ENCODE peak calls at places on chromosomes 12 and 14, in six cellular contexts. One of them, this sample, is unnamed.

GRCh38 chr12:122057007-122057735 is 21.4 kb upstream of the MLXIP start:
- DNase-seq in CD4-positive, CD25-positive, alpha-beta regulatory T cell: no peak
- DNase-seq in effector memory CD8-positive, alpha-beta T cell: no peak
- DNase-seq in activated CD4-positive, CD25-positive, alpha-beta regulatory T cell: no peak
- DNase-seq in GM03348: no peak
- DNase-seq in A673: no peak
- DNase-seq in this sample: no peak

GRCh38 chr12:85920324-85920947 is 46.3 kb downstream of the NTS start:
- DNase-seq in activated CD4-positive, CD25-positive, alpha-beta regulatory T cell: no peak
- DNase-seq in CD4-positive, CD25-positive, alpha-beta regulatory T cell: no peak
- DNase-seq in GM03348: peak
- DNase-seq in effector memory CD8-positive, alpha-beta T cell: no peak
- DNase-seq in A673: peak
- DNase-seq in this sample: no peak

GRCh38 chr14:74951443-74952194 is 3.8 kb downstream of the PGF start:
- DNase-seq in CD4-positive, CD25-positive, alpha-beta regulatory T cell: no peak
- DNase-seq in effector memory CD8-positive, alpha-beta T cell: no peak
- DNase-seq in activated CD4-positive, CD25-positive, alpha-beta regulatory T cell: no peak
- DNase-seq in A673: no peak
- DNase-seq in GM03348: no peak
- DNase-seq in this sample: no peak

GRCh38 chr14:58746261-58746660 is 108.5 kb downstream of the DACT1 start:
- DNase-seq in A673: peak
- DNase-seq in activated CD4-positive, CD25-positive, alpha-beta regulatory T cell: no peak
- DNase-seq in effector memory CD8-positive, alpha-beta T cell: no peak
- DNase-seq in CD4-positive, CD25-positive, alpha-beta regulatory T cell: no peak
- DNase-seq in GM03348: no peak
- DNase-seq in this sample: no peak

GRCh38 chr14:81172353-81172752 is 48.4 kb downstream of the GTF2A1 start:
- DNase-seq in A673: peak
- DNase-seq in GM03348: no peak
- DNase-seq in CD4-positive, CD25-positive, alpha-beta regulatory T cell: no peak
- DNase-seq in activated CD4-positive, CD25-positive, alpha-beta regulatory T cell: no peak
- DNase-seq in effector memory CD8-positive, alpha-beta T cell: no peak
- DNase-seq in this sample: no peak

GRCh38 chr12:51547606-51548005 is 43.4 kb upstream of the SCN8A start:
- DNase-seq in effector memory CD8-positive, alpha-beta T cell: no peak
- DNase-seq in GM03348: no peak
- DNase-seq in activated CD4-positive, CD25-positive, alpha-beta regulatory T cell: no peak
- DNase-seq in CD4-positive, CD25-positive, alpha-beta regulatory T cell: no peak
- DNase-seq in A673: no peak
- DNase-seq in this sample: no peak

GRCh38 chr12:22333751-22334695 is 484 bp downstream of the ST8SIA1 start:
- DNase-seq in GM03348: no peak
- DNase-seq in CD4-positive, CD25-positive, alpha-beta regulatory T cell: peak
- DNase-seq in effector memory CD8-positive, alpha-beta T cell: no peak
- DNase-seq in activated CD4-positive, CD25-positive, alpha-beta regulatory T cell: no peak
- DNase-seq in A673: no peak
- DNase-seq in this sample: no peak

GRCh38 chr12:44654641-44655625 is 221.2 kb downstream of the NELL2 start:
- DNase-seq in A673: peak
- DNase-seq in GM03348: no peak
- DNase-seq in effector memory CD8-positive, alpha-beta T cell: no peak
- DNase-seq in CD4-positive, CD25-positive, alpha-beta regulatory T cell: no peak
- DNase-seq in activated CD4-positive, CD25-positive, alpha-beta regulatory T cell: no peak
- DNase-seq in this sample: no peak

GRCh38 chr12:126093911-126094310 is 1028.7 kb downstream of the AACS start:
- DNase-seq in effector memory CD8-positive, alpha-beta T cell: no peak
- DNase-seq in activated CD4-positive, CD25-positive, alpha-beta regulatory T cell: no peak
- DNase-seq in GM03348: no peak
- DNase-seq in CD4-positive, CD25-positive, alpha-beta regulatory T cell: no peak
- DNase-seq in A673: peak
- DNase-seq in this sample: no peak

GRCh38 chr14:37596790-37597189 is 1.4 kb downstream of the TTC6 start:
- DNase-seq in A673: no peak
- DNase-seq in effector memory CD8-positive, alpha-beta T cell: no peak
- DNase-seq in GM03348: no peak
- DNase-seq in CD4-positive, CD25-positive, alpha-beta regulatory T cell: no peak
- DNase-seq in activated CD4-positive, CD25-positive, alpha-beta regulatory T cell: no peak
- DNase-seq in this sample: no peak

GRCh38 chr14:43155924-43156323 is 1351.2 kb downstream of the FSCB start:
- DNase-seq in GM03348: no peak
- DNase-seq in A673: no peak
- DNase-seq in activated CD4-positive, CD25-positive, alpha-beta regulatory T cell: no peak
- DNase-seq in CD4-positive, CD25-positive, alpha-beta regulatory T cell: no peak
- DNase-seq in effector memory CD8-positive, alpha-beta T cell: no peak
- DNase-seq in this sample: no peak

GRCh38 chr12:48105867-48106563 is at the start of gene SENP1:
- DNase-seq in CD4-positive, CD25-positive, alpha-beta regulatory T cell: peak
- DNase-seq in A673: peak
- DNase-seq in effector memory CD8-positive, alpha-beta T cell: peak
- DNase-seq in activated CD4-positive, CD25-positive, alpha-beta regulatory T cell: peak
- DNase-seq in GM03348: peak
- DNase-seq in this sample: peak